ENCODE peak calls at places on chromosomes 11 and 22, in seven cellular contexts. X is left ventricle myocardium inferior; L is CD4-positive, CD25-positive, alpha-beta regulatory T cell; U is HS-5; T is activated naive CD8-positive, alpha-beta T cell treated with anti-CD3 and anti-CD28 coated beads, Interleukin-2, amount 10 ng/mL, durations not matched to agents 7 days and 5 days; O is caudate nucleus; G is HFF-Myc. K is an unnamed sample.

GRCh38 chr22:45376703-45377102 is 36.7 kb downstream of the SMC1B start:
- DNase-seq in X (no peak), L (no peak), U (no peak), T (no peak), O (no peak), G (no peak), K (no peak)

GRCh38 chr11:94762208-94762607 is 5.9 kb upstream of the AMOTL1 start:
- DNase-seq in X (no peak), L (no peak), U (no peak), T (no peak), O (no peak), G (no peak), K (no peak)

GRCh38 chr11:11578542-11578941 is 43.3 kb downstream of the GALNT18 start:
- DNase-seq in X (no peak), L (no peak), U (no peak), T (no peak), O (no peak), G (no peak), K (no peak)

GRCh38 chr11:101914349-101914736 is 467 bp upstream of the CEP126 start:
- DNase-seq in X (no peak), L (no peak), U (no peak), T (no peak), O (no peak), G (no peak), K (no peak)

GRCh38 chr22:35555351-35555915 is 14.8 kb downstream of the RASD2 start:
- DNase-seq in X (no peak), L (no peak), U (no peak), T (no peak), O (no peak), G (no peak), K (no peak)

GRCh38 chr11:121514401-121514981 is 61.7 kb upstream of the SORL1-AS1 start:
- DNase-seq in X (no peak), L (peak), U (no peak), T (no peak), O (no peak), G (no peak), K (no peak)

GRCh38 chr11:11170352-11171084 is 182.5 kb downstream of the CSNK2A3 start:
- DNase-seq in X (no peak), L (no peak), U (no peak), T (no peak), O (no peak), G (no peak), K (no peak)

GRCh38 chr22:19714320-19715252 is at the start of gene SEPTIN5:
- DNase-seq in X (no peak), L (no peak), U (no peak), T (peak), O (no peak), G (no peak), K (no peak)

GRCh38 chr22:48651036-48651890 is 1176.4 kb downstream of the BRD1 start:
- DNase-seq in X (no peak), L (no peak), U (no peak), T (no peak), O (no peak), G (no peak), K (no peak)

GRCh38 chr11:130561441-130561881 is 113.0 kb downstream of the ADAMTS15 start:
- DNase-seq in X (no peak), L (no peak), U (no peak), T (no peak), O (no peak), G (no peak), K (no peak)

GRCh38 chr11:75771646-75772410 is 3.2 kb downstream of the DGAT2 start:
- DNase-seq in X (no peak), L (no peak), U (peak), T (no peak), O (no peak), G (no peak), K (no peak)

GRCh38 chr22:31363885-31364284 is 17.7 kb upstream of the PATZ1 start:
- DNase-seq in X (no peak), L (no peak), U (no peak), T (no peak), O (no peak), G (no peak), K (no peak)

K was measured in GDM1.